ENCODE peak calls at places on chromosomes 12 and 14, in seven cellular contexts. J, K, E, F, U, L and G are unnamed samples.

GRCh38 chr14:93002851-93003298 is 79.9 kb downstream of the CHGA start:
- DNase-seq in K (no peak), L (no peak), J (no peak), U (no peak), E (no peak), F (no peak), G (no peak)

GRCh38 chr14:67514650-67515385 is 18.3 kb upstream of the PLEKHH1 start:
- DNase-seq in E (peak), U (peak), J (no peak), K (peak), L (no peak), F (peak), G (peak)

GRCh38 chr12:55720894-55721444 is 776 bp downstream of the RDH5 start:
- DNase-seq in F (peak), J (no peak), K (peak), U (peak), E (peak), L (peak), G (no peak)

GRCh38 chr12:93292731-93293566 is 84.8 kb upstream of the NUDT4 start:
- DNase-seq in K (no peak), L (no peak), U (no peak), J (no peak), F (no peak), E (no peak), G (no peak)

GRCh38 chr14:78403278-78403815 is 233.2 kb downstream of the NRXN3 start:
- DNase-seq in L (no peak), K (no peak), F (peak), E (no peak), J (no peak), U (no peak), G (no peak)

GRCh38 chr12:113051759-113052158 is 4.8 kb upstream of the DTX1 start:
- DNase-seq in E (no peak), L (no peak), F (no peak), K (no peak), U (no peak), J (no peak), G (no peak)

GRCh38 chr14:102528441-102529170 is 19.0 kb upstream of the ANKRD9 start:
- DNase-seq in L (no peak), F (no peak), E (no peak), J (no peak), K (no peak), U (no peak), G (no peak)

GRCh38 chr12:111672822-111673381 is 12.9 kb downstream of the BRAP start:
- DNase-seq in E (no peak), F (no peak), L (no peak), K (no peak), U (no peak), J (no peak), G (no peak)

GRCh38 chr14:74380845-74381244 is 32.6 kb downstream of the VRTN start:
- DNase-seq in U (no peak), K (peak), F (no peak), L (no peak), E (no peak), J (no peak), G (no peak)

GRCh38 chr14:68060198-68060597 is 240.6 kb downstream of the RAD51B start:
- DNase-seq in U (no peak), L (no peak), K (no peak), F (no peak), E (no peak), J (no peak), G (no peak)

GRCh38 chr12:60977966-60978365 is 1282.2 kb upstream of the USP15 start:
- DNase-seq in L (no peak), E (peak), J (no peak), K (no peak), U (no peak), F (no peak), G (no peak)

GRCh38 chr14:106872619-106873446 is 1346.5 kb downstream of the TMEM121 start:
- DNase-seq in K (no peak), L (peak), F (no peak), U (no peak), E (peak), J (peak), G (no peak)

GRCh38 chr12:124833693-124834122 is 30.0 kb downstream of the SCARB1 start:
- DNase-seq in E (no peak), K (peak), L (no peak), U (no peak), J (no peak), F (no peak), G (no peak)

GRCh38 chr14:63673882-63674497 is 32.3 kb upstream of the WDR89 start:
- DNase-seq in L (no peak), J (no peak), U (no peak), E (no peak), K (no peak), F (no peak), G (no peak)

GRCh38 chr12:31238764-31239387 is 87.1 kb downstream of the SINHCAF start:
- DNase-seq in E (peak), F (peak), U (no peak), K (peak), J (peak), L (peak), G (no peak)

GRCh38 chr12:123037791-123038190 is 57.3 kb downstream of the ARL6IP4 start:
- DNase-seq in E (no peak), K (peak), L (no peak), U (no peak), J (no peak), F (no peak), G (no peak)

GRCh38 chr12:71840226-71840847 is 778 bp downstream of the TBC1D15 start:
- DNase-seq in K (no peak), J (no peak), L (no peak), E (peak), U (no peak), F (peak), G (no peak)